ENCODE peak calls at places on chromosome 5, in five cellular contexts. J, L, X, K and I are unnamed samples.

GRCh38 chr5:112995764-112996618 is 19.4 kb downstream of the DCP2 start:
- DNase-seq in K (peak; percentile 83), J (peak; percentile 71), L (peak; percentile 45), X (peak; percentile 90), I (no peak)

GRCh38 chr5:83321656-83322055 is 149.9 kb upstream of the VCAN start:
- DNase-seq in K (peak; percentile 73), J (no peak), L (no peak), X (peak; percentile 11), I (no peak)

GRCh38 chr5:132233811-132234683 is 6.4 kb upstream of the P4HA2 start:
- DNase-seq in L (no peak), J (no peak), X (no peak), K (no peak), I (peak; percentile 29)

GRCh38 chr5:12119657-12120056 is 215.4 kb upstream of the CTNND2 start:
- DNase-seq in L (no peak), J (no peak), K (no peak), X (no peak), I (no peak)

GRCh38 chr5:87069974-87070608 is 197.6 kb upstream of the RASA1 start:
- DNase-seq in L (no peak), K (peak; percentile 79), J (peak; percentile 6), X (peak; percentile 84), I (no peak)

GRCh38 chr5:108655750-108656450 is 91.8 kb upstream of the FER start:
- DNase-seq in L (no peak), K (peak; percentile 83), J (no peak), X (peak; percentile 87), I (no peak)

GRCh38 chr5:179833056-179833708 is 12.5 kb downstream of the SQSTM1 start:
- DNase-seq in K (no peak), J (no peak), X (no peak), L (no peak), I (no peak)

GRCh38 chr5:138352071-138352721 is at the start of gene KDM3B:
- DNase-seq in L (peak; percentile 86), J (peak; percentile 87), K (peak; percentile 89), X (peak; percentile 87), I (peak; percentile 94)

GRCh38 chr5:138602371-138603000 is 27.3 kb upstream of the HSPA9 start:
- DNase-seq in X (no peak), J (no peak), L (no peak), K (no peak), I (no peak)

GRCh38 chr5:1815071-1815786 is 14.0 kb downstream of the NDUFS6 start:
- DNase-seq in X (no peak), J (no peak), K (no peak), L (no peak), I (peak; percentile 38)

DNA sequence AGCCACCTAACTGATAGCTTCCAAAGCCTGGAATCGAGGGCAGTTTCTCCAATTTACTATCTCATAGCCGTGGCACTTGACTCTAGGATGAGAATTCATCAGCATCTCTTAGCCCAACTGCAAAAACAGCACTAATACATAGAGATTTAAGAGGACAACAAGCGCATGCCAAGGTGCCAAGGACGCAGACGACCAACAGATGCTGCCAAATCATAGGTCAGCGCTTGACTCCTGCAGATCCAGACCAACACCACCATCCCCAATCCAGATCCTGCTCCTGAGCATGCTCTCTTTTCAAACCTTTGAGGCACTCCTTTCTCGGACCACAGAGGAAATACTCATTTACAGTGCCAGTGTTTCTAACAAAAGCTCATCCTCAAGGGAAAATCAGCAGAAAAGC is 24.6 kb downstream of the NRG2 start:
- DNase-seq in X (no peak), L (no peak), J (no peak), K (no peak), I (no peak)
- H3K4me1 ChIP-seq in X (peaks cover 21% of the 10 kb centered on the region), L (peaks cover 77% of the 10 kb centered on the region), J (no peaks in the 10 kb centered on the region), K (no peaks in the 10 kb centered on the region), I (no peaks in the 10 kb centered on the region)

GRCh38 chr5:55222061-55222818 is 4.9 kb downstream of the MCIDAS start:
- DNase-seq in L (no peak), J (no peak), K (no peak), X (no peak), I (no peak)

GRCh38 chr5:55225346-55225745 is 1.8 kb downstream of the MCIDAS start:
- DNase-seq in X (no peak), K (no peak), L (no peak), J (no peak), I (no peak)

GRCh38 chr5:55226027-55226933 is 835 bp downstream of the MCIDAS start:
- DNase-seq in X (peak; percentile 62), K (peak; percentile 67), J (no peak), L (no peak), I (peak; percentile 68)

GRCh38 chr5:55223219-55223987 is 3.7 kb downstream of the MCIDAS start:
- DNase-seq in L (no peak), J (no peak), K (no peak), X (no peak), I (no peak)

DNA sequence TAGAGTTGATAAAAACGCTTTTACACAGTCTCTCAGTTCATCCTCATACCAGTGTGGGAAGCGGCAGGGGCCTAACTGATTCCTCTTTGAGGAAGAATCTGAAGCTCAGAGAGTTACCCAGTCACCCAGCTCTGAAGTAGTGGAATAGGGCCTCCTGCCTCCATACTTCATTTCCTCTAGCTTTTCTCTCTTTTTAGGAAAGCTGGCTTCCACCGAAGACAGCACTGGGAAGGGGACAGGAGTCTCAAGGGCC is 3.2 kb downstream of the MCIDAS start:
- DNase-seq in K (no peak), X (no peak), L (no peak), J (no peak), I (no peak)
- H3K27me3 ChIP-seq in K (peaks cover 96% of the 10 kb centered on the region), X (no peaks in the 10 kb centered on the region), L (peaks cover 69% of the 10 kb centered on the region), J (peaks cover 16% of the 10 kb centered on the region), I (peaks cover 100% of the 10 kb centered on the region)

GRCh38 chr5:34680896-34681295 is 24.8 kb downstream of the RAI14 start:
- DNase-seq in L (no peak), J (no peak), K (no peak), X (no peak), I (no peak)
- H3K4me1 ChIP-seq in L (no peaks in the 10 kb centered on the region), J (no peaks in the 10 kb centered on the region), K (peaks cover 37% of the 10 kb centered on the region), X (peaks cover 49% of the 10 kb centered on the region), I (no peaks in the 10 kb centered on the region)

DNA sequence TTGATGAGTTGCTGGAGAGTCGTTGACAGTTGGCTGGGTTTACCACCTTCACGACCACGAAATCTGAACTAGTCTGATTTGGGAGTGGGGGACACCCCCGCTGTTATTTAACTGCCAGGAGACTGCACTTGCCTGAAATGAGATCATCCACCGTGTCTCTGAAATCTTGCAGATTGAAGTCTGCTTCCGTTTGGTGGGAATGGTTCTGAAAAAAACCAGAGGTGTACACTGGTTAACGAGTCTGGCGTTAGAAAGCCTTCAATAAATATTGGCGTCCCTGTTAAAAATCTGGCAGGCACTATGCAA is 4.3 kb downstream of the MCIDAS start:
- DNase-seq in J (no peak), L (no peak), X (no peak), K (no peak), I (no peak)
- H3K27me3 ChIP-seq in J (peaks cover 13% of the 10 kb centered on the region), L (peaks cover 59% of the 10 kb centered on the region), X (no peaks in the 10 kb centered on the region), K (peaks cover 85% of the 10 kb centered on the region), I (peaks cover 100% of the 10 kb centered on the region)

GRCh38 chr5:170296935-170297588 is 515 bp downstream of the LCP2 start:
- DNase-seq in L (no peak), X (no peak), J (no peak), K (no peak), I (no peak)
- H3K4me1 ChIP-seq in L (no peaks in the 10 kb centered on the region), X (no peaks in the 10 kb centered on the region), J (no peaks in the 10 kb centered on the region), K (no peaks in the 10 kb centered on the region), I (peaks cover 26% of the 10 kb centered on the region)

GRCh38 chr5:151006704-151007334 is 13.6 kb upstream of the GPX3 start:
- DNase-seq in X (no peak), J (no peak), K (no peak), L (peak; percentile 59), I (no peak)
- H3K27me3 ChIP-seq in X (no peaks in the 10 kb centered on the region), J (no peaks in the 10 kb centered on the region), K (peaks cover 4% of the 10 kb centered on the region), L (no peaks in the 10 kb centered on the region), I (no peaks in the 10 kb centered on the region)

GRCh38 chr5:75009559-75010230 is 42.7 kb downstream of the GCNT4 start:
- DNase-seq in J (no peak), K (no peak), L (no peak), X (no peak), I (no peak)
- H3K4me1 ChIP-seq in J (no peaks in the 10 kb centered on the region), K (no peaks in the 10 kb centered on the region), L (no peaks in the 10 kb centered on the region), X (no peaks in the 10 kb centered on the region), I (no peaks in the 10 kb centered on the region)